ENCODE peak calls at places on chromosomes 6 and 20, in nine cellular contexts. E is NCI-H1105 treated with DMSO at 0.1 percent for 48 hours; J is activated naive CD8-positive, alpha-beta T cell treated with anti-CD3 and anti-CD28 coated beads for 36 hours; K is LHCN-M2; H is AG08396; P is A172; N is HEK293T; C is activated naive CD4-positive, alpha-beta T cell; X is RKO. M is an unnamed sample.

GRCh38 chr6:160940197-160940596 is 51.4 kb upstream of the MAP3K4 start:
- DNase-seq in P (no peak), J (no peak), C (no peak), K (no peak), E (no peak), X (no peak), H (no peak), N (no peak), M (no peak)

GRCh38 chr6:53250761-53251672 is 97.7 kb downstream of the ELOVL5 start:
- DNase-seq in P (no peak), N (no peak), H (no peak), E (no peak), X (no peak), J (no peak), C (no peak), K (peak; percentile 12), M (peak; percentile 23)

GRCh38 chr6:28948782-28949486 is 25.1 kb upstream of the TRIM27 start:
- DNase-seq in J (no peak), E (no peak), N (no peak), K (no peak), P (no peak), X (no peak), C (no peak), H (no peak), M (no peak)

GRCh38 chr20:55678126-55678525 is 327.2 kb downstream of the CBLN4 start:
- DNase-seq in P (no peak), C (no peak), X (no peak), K (no peak), J (no peak), H (no peak), E (no peak), N (no peak), M (no peak)

GRCh38 chr6:24004062-24004461 is 122.0 kb upstream of the NRSN1 start:
- DNase-seq in C (no peak), K (no peak), P (peak; percentile 3), H (no peak), X (peak; percentile 24), J (no peak), N (no peak), E (no peak), M (no peak)

GRCh38 chr6:113352029-113352801 is 504.9 kb upstream of the MARCKS start:
- DNase-seq in J (no peak), X (peak; percentile 12), K (peak; percentile 87), E (no peak), C (no peak), P (peak; percentile 95), N (no peak), H (peak; percentile 57), M (no peak)

GRCh38 chr20:37316116-37316774 is 26.8 kb downstream of the MANBAL start:
- DNase-seq in N (no peak), C (no peak), X (no peak), H (no peak), K (no peak), J (peak; percentile 13), E (no peak), P (no peak), M (no peak)

GRCh38 chr6:24436979-24437378 is 34.2 kb downstream of the MRS2 start:
- DNase-seq in H (no peak), X (no peak), P (no peak), E (no peak), J (no peak), N (no peak), C (no peak), K (no peak), M (no peak)

GRCh38 chr6:90146914-90147668 is 149.6 kb downstream of the BACH2 start:
- DNase-seq in C (no peak), N (no peak), P (no peak), X (no peak), E (no peak), H (no peak), K (no peak), J (no peak), M (no peak)